ENCODE peak calls at places on chromosome 21, in four cellular contexts. I is tibial artery, X is left ventricle myocardium inferior, N is fibroblast of lung. J is an unnamed sample. For H3K4me1, the result is how much of the 10 kb centered on the place peaks cover.

GRCh38 chr21:46096596-46096981 is 1.3 kb upstream of the COL6A2 start:
- DNase-seq in N (no peak), X (no peak), I (no peak), J (no peak)

GRCh38 chr21:25179116-25179515 is 428.2 kb downstream of the MRPL39 start:
- DNase-seq in N (peak), I (no peak), X (no peak), J (no peak)

GRCh38 chr21:46483300-46484295 is 24.9 kb downstream of the DIP2A start:
- DNase-seq in I (no peak), X (peak), N (no peak), J (no peak)

GRCh38 chr21:34722684-34723300 is 54.0 kb downstream of the CLIC6 start:
- DNase-seq in I (no peak), X (no peak), N (no peak), J (no peak)

GRCh38 chr21:35222541-35222941 is 173.4 kb upstream of the RUNX1 start:
- DNase-seq in N (no peak), X (no peak), I (no peak), J (no peak)

GRCh38 chr21:33971492-33972013 is 55.9 kb upstream of the ATP5PO start:
- DNase-seq in N (no peak), X (no peak), I (no peak), J (no peak)

GRCh38 chr21:46455575-46456385 is 2.9 kb upstream of the DIP2A start:
- DNase-seq in I (no peak), X (no peak), N (peak), J (no peak)

GRCh38 chr21:35940074-35940927 is 120.0 kb downstream of the SETD4 start:
- DNase-seq in I (no peak), N (peak), X (no peak), J (no peak)

GRCh38 chr21:46605759-46606426 is 1.0 kb upstream of the S100B start:
- DNase-seq in X (peak), N (no peak), I (no peak), J (peak)

GRCh38 chr21:46599251-46599572 is 5.7 kb downstream of the S100B start:
- DNase-seq in N (peak), I (no peak), X (no peak), J (no peak)

GRCh38 chr21:38505654-38506523 is 7.6 kb upstream of the ERG start:
- DNase-seq in X (no peak), I (no peak), N (peak), J (no peak)

GRCh38 chr21:35770101-35770945 is 290.0 kb downstream of the SETD4 start:
- DNase-seq in X (no peak), I (no peak), N (no peak), J (no peak)

GRCh38 chr21:35398366-35398982 is 349.4 kb upstream of the RUNX1 start:
- DNase-seq in X (no peak), I (no peak), N (peak), J (no peak)

GRCh38 chr21:27112186-27112585 is 145.3 kb upstream of the ADAMTS5 start:
- DNase-seq in N (no peak), X (no peak), I (no peak), J (no peak)

GRCh38 chr21:33855190-33855589 is 60.4 kb downstream of the ATP5PO start:
- DNase-seq in N (no peak), X (no peak), I (no peak), J (no peak)

GRCh38 chr21:21232320-21232719 is 234.1 kb downstream of the NCAM2 start:
- DNase-seq in I (no peak), X (no peak), N (peak), J (peak)

GRCh38 chr21:46552274-46552673 is 52.6 kb downstream of the S100B start:
- DNase-seq in X (no peak), N (no peak), I (no peak), J (peak)

GRCh38 chr21:40732998-40733397 is 114.0 kb downstream of the DSCAM start:
- DNase-seq in I (no peak), N (no peak), X (no peak), J (no peak)

GRCh38 chr21:23887709-23888303 is 1719.5 kb downstream of the MRPL39 start:
- DNase-seq in X (no peak), N (no peak), I (no peak), J (no peak)

GRCh38 chr21:15514073-15514946 is 215.5 kb upstream of the USP25 start:
- DNase-seq in I (no peak), N (no peak), X (no peak), J (no peak)

GRCh38 chr21:36245115-36245514 is 74.9 kb upstream of the MORC3 start:
- DNase-seq in X (no peak), I (no peak), N (no peak), J (no peak)

GRCh38 chr21:34306246-34306645 is 57.6 kb upstream of the KCNE2 start:
- DNase-seq in X (no peak), I (no peak), N (no peak), J (no peak)

DNA sequence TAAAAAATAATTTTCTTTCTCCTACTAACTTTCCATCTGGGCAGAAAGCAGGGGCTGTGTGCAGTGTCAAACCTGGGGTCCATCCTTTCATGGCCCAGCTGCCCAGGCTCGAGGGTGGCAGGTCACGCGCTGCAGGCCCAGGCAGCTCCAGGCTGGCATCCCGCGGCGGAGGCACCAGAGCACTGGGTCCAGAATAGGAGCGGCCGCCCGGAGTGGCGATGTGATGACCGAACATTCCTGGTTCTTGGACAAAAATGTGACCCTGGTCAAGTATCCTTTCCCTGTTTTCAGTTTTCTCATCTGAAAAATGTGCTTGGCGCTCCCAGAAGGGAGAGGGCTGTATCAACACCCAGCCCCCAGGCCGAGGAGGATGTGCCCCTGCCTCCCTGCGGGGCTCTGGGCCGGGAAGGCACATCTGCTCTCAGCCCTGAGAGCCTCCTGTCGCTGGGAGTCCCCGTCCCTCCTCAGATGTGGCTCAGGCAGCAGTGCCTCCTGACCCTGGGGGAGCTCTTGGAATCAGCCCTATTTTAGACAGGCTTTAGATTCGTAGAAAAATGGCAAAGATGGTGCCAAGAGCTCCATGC is 29.3 kb downstream of the SLX9 start:
- DNase-seq in X (no peak), N (no peak), I (no peak), J (no peak)
- H3K4me1 ChIP-seq in X (half or more), N (under half), I (under half), J (under half)

GRCh38 chr21:37367758-37368535 is 1.4 kb downstream of the DYRK1A start:
- DNase-seq in N (peak), X (peak), I (peak), J (peak)
- H3K4me1 ChIP-seq in N (under half), X (half or more), I (under half), J (under half)

GRCh38 chr21:42191064-42191463 is 27.9 kb upstream of the ABCG1 start:
- DNase-seq in N (no peak), I (no peak), X (no peak), J (no peak)

GRCh38 chr21:42188663-42189062 is 30.3 kb upstream of the ABCG1 start:
- DNase-seq in I (no peak), X (no peak), N (no peak), J (no peak)

GRCh38 chr21:42191978-42192595 is 26.9 kb upstream of the ABCG1 start:
- DNase-seq in I (no peak), X (no peak), N (no peak), J (no peak)

GRCh38 chr21:42189860-42190491 is 29.0 kb upstream of the ABCG1 start:
- DNase-seq in I (no peak), X (no peak), N (no peak), J (no peak)

DNA sequence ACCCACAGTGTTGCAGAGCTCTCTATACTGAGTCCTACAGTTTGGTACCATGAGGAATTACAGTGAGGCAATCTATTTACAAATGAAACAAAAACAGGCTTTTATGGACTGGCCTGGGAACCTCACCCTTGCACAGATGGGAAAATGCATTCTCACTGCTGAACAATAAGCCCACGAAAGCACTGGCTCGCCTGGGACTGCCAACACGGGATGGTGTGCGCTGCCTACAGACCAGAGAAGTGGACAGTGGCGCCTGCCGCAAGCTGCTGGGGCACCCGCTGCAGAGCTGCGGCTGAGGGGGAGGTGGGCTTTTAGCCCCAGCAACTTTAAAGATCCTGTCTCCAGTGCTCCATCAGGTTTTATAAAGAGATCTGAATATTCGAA is 28.5 kb upstream of the ABCG1 start:
- DNase-seq in X (no peak), I (no peak), N (no peak), J (no peak)
- H3K4me1 ChIP-seq in X (under half), I (under half), N (under half), J (under half)

GRCh38 chr21:29074783-29075182 is 1.3 kb upstream of the CCT8 start:
- DNase-seq in N (no peak), I (no peak), X (no peak), J (no peak)
- H3K4me1 ChIP-seq in N (under half), I (under half), X (half or more), J (under half)

GRCh38 chr21:39687069-39687468 is 57.9 kb upstream of the IGSF5 start:
- DNase-seq in X (no peak), I (no peak), N (no peak), J (peak)

GRCh38 chr21:39686636-39687035 is 58.3 kb upstream of the IGSF5 start:
- DNase-seq in I (no peak), X (no peak), N (no peak), J (peak)

GRCh38 chr21:39688010-39688409 is 57.0 kb upstream of the IGSF5 start:
- DNase-seq in N (no peak), I (no peak), X (no peak), J (no peak)

GRCh38 chr21:39685236-39685635 is 59.7 kb upstream of the IGSF5 start:
- DNase-seq in X (no peak), N (no peak), I (no peak), J (no peak)

DNA sequence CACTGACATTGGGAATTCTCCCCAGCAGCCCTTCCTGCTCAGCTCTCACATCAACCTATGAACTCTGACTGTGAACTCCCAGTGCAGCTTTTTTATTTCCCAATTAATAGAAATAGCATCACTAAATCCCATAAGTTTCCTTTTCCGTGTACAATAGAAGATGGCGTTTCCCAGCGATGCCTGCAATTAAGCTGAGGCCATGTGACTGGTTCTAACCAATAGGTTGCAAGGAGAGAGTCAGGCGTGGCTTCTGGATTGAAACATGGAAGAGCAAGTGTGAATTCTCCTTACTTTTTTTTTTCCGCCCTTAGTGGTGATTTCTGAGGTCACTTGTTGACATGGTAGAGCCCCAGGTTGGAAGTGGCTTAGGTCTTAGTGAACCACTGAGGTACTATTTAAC is 59.0 kb upstream of the IGSF5 start:
- DNase-seq in N (no peak), I (no peak), X (no peak), J (no peak)
- H3K4me1 ChIP-seq in N (under half), I (under half), X (under half), J (under half)

GRCh38 chr21:29146726-29147125 is 16.3 kb downstream of the MAP3K7CL start:
- DNase-seq in I (no peak), N (no peak), X (no peak), J (no peak)
- H3K4me1 ChIP-seq in I (under half), N (under half), X (under half), J (under half)

J was measured in mucosa of descending colon.